ENCODE peak calls at places on chromosomes 2 and 18, in nine cellular contexts. R is GM23248; E is CD4-positive, CD25-positive, alpha-beta regulatory T cell; C is A549; Q is PC-9; F is psoas muscle; H is mucosa of descending colon; D is body of pancreas; A is lung. U is an unnamed sample.

GRCh38 chr2:120465701-120465988 is 119.7 kb downstream of the INHBB start:
- DNase-seq in R (no peak), E (no peak), C (no peak), Q (no peak), F (no peak), H (no peak), D (no peak), A (no peak), U (no peak)

GRCh38 chr18:11005528-11005927 is 143.8 kb downstream of the PIEZO2 start:
- DNase-seq in R (peak; percentile 29), E (no peak), C (peak; percentile 36), Q (no peak), F (no peak), H (no peak), D (peak; percentile 80), A (no peak), U (peak; percentile 92)

GRCh38 chr18:47754311-47755101 is 176.0 kb downstream of the SMAD2 start:
- DNase-seq in R (peak; percentile 38), E (no peak), C (peak; percentile 39), Q (no peak), F (no peak), H (peak; percentile 72), D (peak; percentile 37), A (no peak), U (no peak)

GRCh38 chr2:102674370-102674769 is 55.0 kb downstream of the SLC9A2 start:
- DNase-seq in R (no peak), E (no peak), C (no peak), Q (no peak), F (no peak), H (no peak), D (no peak), A (no peak), U (no peak)

GRCh38 chr2:207258191-207258991 is 92.6 kb upstream of the KLF7 start:
- DNase-seq in R (peak; percentile 99), E (no peak), C (peak; percentile 97), Q (peak; percentile 81), F (peak; percentile 69), H (peak; percentile 71), D (no peak), A (peak; percentile 63), U (peak; percentile 99)

GRCh38 chr18:22224339-22224738 is 55.0 kb downstream of the GATA6 start:
- DNase-seq in R (no peak), E (no peak), C (no peak), Q (no peak), F (no peak), H (no peak), D (no peak), A (no peak), U (no peak)

GRCh38 chr18:70337139-70337972 is 48.5 kb downstream of the SOCS6 start:
- DNase-seq in R (peak; percentile 95), E (no peak), C (peak; percentile 85), Q (peak; percentile 88), F (peak; percentile 59), H (no peak), D (no peak), A (no peak), U (peak; percentile 78)

GRCh38 chr2:32836961-32837360 is 109.8 kb upstream of the LTBP1 start:
- DNase-seq in R (no peak), E (no peak), C (no peak), Q (no peak), F (no peak), H (no peak), D (no peak), A (no peak), U (no peak)

GRCh38 chr2:179104736-179105135 is 54.8 kb upstream of the CCDC141 start:
- DNase-seq in R (peak; percentile 63), E (no peak), C (peak; percentile 62), Q (no peak), F (no peak), H (no peak), D (no peak), A (no peak), U (peak; percentile 33)

GRCh38 chr2:97868986-97869721 is 126.6 kb downstream of the TMEM131 start:
- DNase-seq in R (peak; percentile 93), E (no peak), C (peak; percentile 85), Q (peak; percentile 97), F (peak; percentile 86), H (no peak), D (no peak), A (no peak), U (peak; percentile 91)

GRCh38 chr2:11388262-11389047 is 44.0 kb upstream of the ROCK2 start:
- DNase-seq in R (no peak), E (no peak), C (no peak), Q (no peak), F (no peak), H (peak; percentile 79), D (no peak), A (no peak), U (no peak)

GRCh38 chr2:219449609-219450008 is 15.0 kb downstream of the SPEG start:
- DNase-seq in R (no peak), E (no peak), C (no peak), Q (no peak), F (peak; percentile 32), H (no peak), D (no peak), A (no peak), U (no peak)
- H3K4me1 ChIP-seq in R (peaks cover 47% of the 10 kb centered on the region), E (peaks cover 4% of the 10 kb centered on the region), C (peaks cover 31% of the 10 kb centered on the region), Q (peaks cover 30% of the 10 kb centered on the region), F (peaks cover 58% of the 10 kb centered on the region), H (no peaks in the 10 kb centered on the region), D (peaks cover 18% of the 10 kb centered on the region), A (no peaks in the 10 kb centered on the region), U (peaks cover 22% of the 10 kb centered on the region)

DNA sequence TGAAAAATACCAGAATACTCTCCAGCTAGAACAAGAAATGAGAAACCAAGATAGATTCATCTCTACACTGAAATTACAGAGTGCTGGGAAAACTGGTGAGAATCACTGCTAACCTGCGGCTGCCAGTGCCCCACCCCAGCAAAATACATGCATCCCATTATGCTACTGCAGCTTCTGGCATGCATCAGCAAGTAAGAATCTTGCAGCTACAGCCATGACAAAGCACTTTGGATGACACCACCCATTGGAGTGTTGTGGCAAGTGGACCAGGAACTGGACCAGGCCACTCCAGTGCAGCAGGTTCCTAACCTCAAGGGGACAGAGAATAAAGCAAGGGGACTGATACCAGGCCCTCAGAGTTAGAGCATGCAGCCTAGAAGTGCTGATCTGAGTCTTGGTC is 378.8 kb upstream of the ETAA1 start:
- DNase-seq in R (no peak), E (no peak), C (no peak), Q (no peak), F (no peak), H (no peak), D (no peak), A (no peak), U (no peak)
- H3K9me3 ChIP-seq in R (no peaks in the 10 kb centered on the region), E (no peaks in the 10 kb centered on the region), C (no peaks in the 10 kb centered on the region), Q (no peaks in the 10 kb centered on the region), F (no peaks in the 10 kb centered on the region), H (no peaks in the 10 kb centered on the region), D (no peaks in the 10 kb centered on the region), A (no peaks in the 10 kb centered on the region), U (no peaks in the 10 kb centered on the region)

GRCh38 chr2:238727585-238728321 is 120.1 kb upstream of the TWIST2 start:
- DNase-seq in R (peak; percentile 98), E (no peak), C (no peak), Q (no peak), F (peak; percentile 83), H (no peak), D (no peak), A (peak; percentile 27), U (no peak)
- H3K4me3 ChIP-seq in R (peak overlapping the region; percentile 53), E (no peak overlapping the region), C (no peak overlapping the region), Q (no peak overlapping the region), F (no peak overlapping the region), H (no peak overlapping the region), D (no peak overlapping the region), A (no peak overlapping the region), U (no peak overlapping the region)

GRCh38 chr2:124267821-124268220 is 242.7 kb downstream of the CNTNAP5 start:
- DNase-seq in R (no peak), E (no peak), C (no peak), Q (no peak), F (no peak), H (no peak), D (no peak), A (no peak), U (no peak)
- H3K4me1 ChIP-seq in R (no peaks in the 10 kb centered on the region), E (no peaks in the 10 kb centered on the region), C (no peaks in the 10 kb centered on the region), Q (no peaks in the 10 kb centered on the region), F (no peaks in the 10 kb centered on the region), H (no peaks in the 10 kb centered on the region), D (no peaks in the 10 kb centered on the region), A (no peaks in the 10 kb centered on the region), U (no peaks in the 10 kb centered on the region)

GRCh38 chr2:20855456-20855855 is 32.6 kb upstream of the LDAH start:
- DNase-seq in R (no peak), E (no peak), C (no peak), Q (no peak), F (no peak), H (no peak), D (no peak), A (no peak), U (no peak)
- H3K9me3 ChIP-seq in R (no peaks in the 10 kb centered on the region), E (no peaks in the 10 kb centered on the region), C (no peaks in the 10 kb centered on the region), Q (no peaks in the 10 kb centered on the region), F (no peaks in the 10 kb centered on the region), H (no peaks in the 10 kb centered on the region), D (no peaks in the 10 kb centered on the region), A (no peaks in the 10 kb centered on the region), U (no peaks in the 10 kb centered on the region)

U was measured in SJSA1.